ENCODE peak calls at places on chromosomes 11 and 22, in nine cellular contexts. O is tibial nerve, Z is prostate gland, R is GM12891, H is adrenal gland, N is IMR-90, C is A549, P is body of pancreas, K is sigmoid colon. F is an unnamed sample.

GRCh38 chr22:32796865-32797573 is 4.5 kb upstream of the TIMP3 start:
- DNase-seq in O (peak; percentile 67), Z (peak; percentile 63), R (peak; percentile 66), H (peak; percentile 66), N (peak; percentile 83), C (peak; percentile 21), P (peak; percentile 68), K (peak; percentile 88), F (peak; percentile 85)

GRCh38 chr11:92827132-92827531 is 142.3 kb upstream of the MTNR1B start:
- DNase-seq in O (no peak), Z (no peak), R (no peak), H (no peak), N (no peak), C (no peak), P (no peak), K (no peak), F (no peak)

GRCh38 chr22:38451404-38451803 is 3.6 kb downstream of the KCNJ4 start:
- DNase-seq in O (no peak), Z (no peak), R (no peak), H (no peak), N (no peak), C (no peak), P (no peak), K (no peak), F (no peak)

GRCh38 chr11:60931897-60932296 is 7.6 kb downstream of the TMEM132A start:
- DNase-seq in O (no peak), Z (no peak), R (no peak), H (no peak), N (no peak), C (no peak), P (no peak), K (no peak), F (no peak)

GRCh38 chr11:129277216-129277838 is 85.2 kb upstream of the ARHGAP32 start:
- DNase-seq in O (no peak), Z (no peak), R (no peak), H (no peak), N (peak; percentile 20), C (no peak), P (no peak), K (no peak), F (no peak)

GRCh38 chr22:46145361-46145851 is 4.9 kb upstream of the PPARA start:
- DNase-seq in O (no peak), Z (no peak), R (no peak), H (peak; percentile 19), N (no peak), C (no peak), P (no peak), K (peak; percentile 50), F (no peak)

GRCh38 chr11:22763166-22763565 is 66.4 kb downstream of the SVIP start:
- DNase-seq in O (no peak), Z (no peak), R (no peak), H (no peak), N (no peak), C (no peak), P (no peak), K (no peak), F (no peak)

GRCh38 chr11:45060707-45061106 is 85.7 kb upstream of the PRDM11 start:
- DNase-seq in O (no peak), Z (no peak), R (no peak), H (no peak), N (no peak), C (no peak), P (no peak), K (no peak), F (no peak)

DNA sequence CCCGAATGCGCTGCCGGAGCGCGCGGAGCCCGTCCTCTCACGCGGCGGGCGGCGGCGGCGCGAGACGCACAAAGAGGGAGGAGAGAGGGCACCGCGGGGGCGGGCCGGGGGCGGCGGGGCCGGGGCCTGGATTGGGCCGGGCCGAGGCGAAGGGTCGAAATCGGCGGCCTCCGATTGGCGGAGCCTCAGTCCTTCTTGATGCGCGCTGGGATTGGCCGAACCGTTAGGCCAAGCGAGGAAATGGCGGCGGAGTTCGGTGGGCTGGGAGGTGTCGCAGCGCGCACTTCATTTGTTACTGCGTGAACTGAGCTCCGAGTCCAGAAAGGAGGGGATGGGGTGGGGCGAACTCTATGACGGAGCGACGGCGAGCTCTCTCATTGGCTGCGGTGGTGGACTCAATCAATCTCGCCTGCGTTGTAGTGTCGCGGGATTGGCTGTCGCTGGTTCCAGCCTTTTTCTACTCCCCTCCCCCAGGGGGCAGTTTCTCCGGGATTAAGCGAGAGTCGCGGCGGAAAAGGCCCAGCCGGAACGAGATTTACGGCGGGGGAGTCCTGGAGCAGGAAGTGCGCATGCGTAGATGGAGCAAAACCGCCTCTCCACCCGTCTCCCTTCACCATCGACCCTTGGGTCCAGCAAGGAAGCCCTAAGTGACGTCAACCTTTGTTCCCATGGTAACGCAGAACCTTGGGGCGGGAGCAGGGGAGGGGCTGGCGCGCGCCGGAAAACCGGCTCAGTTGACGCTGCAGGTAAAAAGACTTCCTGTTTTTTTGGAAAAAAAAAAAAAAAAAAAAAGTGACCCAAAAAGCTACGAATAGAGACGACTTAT is at the start of gene SF1:
- DNase-seq in O (peak; percentile 96), Z (peak; percentile 100), R (peak; percentile 84), H (peak; percentile 100), N (peak; percentile 100), C (peak; percentile 99), P (peak; percentile 98), K (peak; percentile 100), F (peak; percentile 100)
- TF ChIP-seq POLR2A in O (peak; percentile 85), Z (peak; percentile 90), R (peak; percentile 92), H (peak; percentile 99), N (peak; percentile 84), C (peak; percentile 61), P (peak; percentile 99), K (peak; percentile 69), F (peak; percentile 85)

DNA sequence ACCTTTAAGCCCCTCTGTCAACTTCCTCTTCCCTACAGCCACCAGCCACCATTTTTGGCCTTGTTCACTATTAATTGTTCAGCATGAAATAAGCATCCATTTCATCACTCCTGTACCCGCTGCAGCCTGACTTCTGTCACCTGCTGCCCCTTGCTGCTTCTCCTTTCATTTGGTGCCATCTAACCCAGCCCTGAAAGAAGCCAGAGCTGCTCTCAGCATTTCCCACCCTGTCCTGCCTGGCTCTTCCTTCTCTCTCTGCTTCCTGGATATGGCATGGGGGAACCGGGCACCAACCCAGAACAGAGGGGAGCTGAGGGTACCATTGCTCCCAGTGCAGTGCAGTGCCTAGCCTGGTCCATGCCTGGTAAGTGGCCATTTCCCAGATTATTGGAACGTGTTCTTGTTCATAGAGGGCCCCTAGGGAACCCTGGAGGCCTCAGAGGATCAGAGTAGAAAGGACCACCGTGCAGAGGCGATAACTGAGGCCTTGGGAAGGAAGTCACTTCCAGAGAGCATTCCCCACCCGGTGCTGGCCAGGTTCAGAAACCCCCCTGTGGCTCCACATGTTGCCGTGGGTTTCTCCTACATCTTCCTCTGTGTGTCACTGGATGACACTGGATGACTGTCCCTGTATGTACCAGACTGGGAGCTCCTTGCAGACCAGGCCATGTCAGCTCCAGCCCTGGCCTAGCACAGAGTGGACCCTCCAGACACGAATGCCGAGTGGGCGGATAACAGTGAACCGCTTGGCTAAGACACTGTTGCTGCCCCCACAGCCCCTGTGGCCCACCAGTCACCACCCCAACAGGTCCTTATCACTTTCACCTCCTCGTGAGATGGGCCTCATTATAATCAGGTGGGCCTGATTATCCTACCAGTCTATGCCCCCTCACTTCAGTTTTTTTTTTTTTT is 4.7 kb downstream of the YDJC start:
- DNase-seq in O (no peak), Z (no peak), R (no peak), H (no peak), N (no peak), C (no peak), P (no peak), K (no peak), F (no peak)
- TF ChIP-seq POLR2A in O (no peak), Z (no peak), R (peak; percentile 65), H (no peak), N (no peak), C (no peak), P (no peak), K (no peak), F (no peak)

GRCh38 chr11:65868907-65869306 is 3.7 kb downstream of the EFEMP2 start:
- DNase-seq in O (no peak), Z (no peak), R (no peak), H (no peak), N (no peak), C (no peak), P (no peak), K (no peak), F (no peak)

GRCh38 chr11:65866524-65867283 is 5.9 kb downstream of the EFEMP2 start:
- DNase-seq in O (no peak), Z (no peak), R (no peak), H (no peak), N (no peak), C (no peak), P (no peak), K (peak; percentile 67), F (no peak)

GRCh38 chr11:65868076-65868667 is 4.4 kb downstream of the EFEMP2 start:
- DNase-seq in O (no peak), Z (no peak), R (no peak), H (no peak), N (no peak), C (no peak), P (no peak), K (peak; percentile 70), F (no peak)

GRCh38 chr11:65865550-65866172 is 5.4 kb downstream of the MUS81 start:
- DNase-seq in O (no peak), Z (no peak), R (no peak), H (no peak), N (no peak), C (no peak), P (no peak), K (no peak), F (no peak)

DNA sequence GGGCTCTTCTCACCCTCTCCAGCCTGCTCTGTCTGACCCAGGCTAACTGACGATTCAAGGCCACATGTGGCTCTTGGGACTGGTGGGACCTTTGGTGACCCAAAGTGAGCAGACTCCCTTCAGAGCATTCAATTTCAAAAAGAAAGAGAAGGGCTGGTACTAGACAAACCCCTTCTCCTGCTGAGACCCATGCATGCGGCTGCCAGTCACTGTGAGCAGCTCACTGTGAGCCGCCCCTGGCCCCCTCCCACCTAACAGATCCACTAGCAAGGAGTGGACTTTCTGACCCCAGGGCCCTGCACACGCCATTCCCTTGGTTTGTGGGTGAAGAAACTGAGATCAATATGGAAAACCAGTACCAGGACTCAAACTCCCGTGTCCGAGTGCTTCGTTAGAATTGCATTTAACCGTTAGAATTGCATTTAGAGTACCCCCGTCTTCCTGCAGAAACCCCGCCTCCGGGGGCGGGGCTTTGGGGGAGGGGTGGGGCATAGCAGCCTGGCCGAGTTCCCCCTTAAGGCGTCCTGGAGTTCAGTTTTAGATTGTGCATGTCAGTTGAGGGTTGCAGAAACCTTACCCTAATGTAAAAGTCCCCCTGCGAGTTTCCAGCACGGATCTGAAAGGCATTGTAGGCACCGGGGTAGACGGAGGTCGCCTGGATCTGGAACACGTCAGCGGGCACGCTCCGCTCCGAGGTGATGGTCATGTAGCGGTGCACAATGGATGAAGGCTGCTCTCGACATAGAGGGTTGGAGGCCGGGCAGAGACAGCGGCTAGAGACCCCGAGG is 5.1 kb downstream of the EFEMP2 start:
- DNase-seq in O (no peak), Z (no peak), R (no peak), H (no peak), N (no peak), C (no peak), P (no peak), K (no peak), F (no peak)
- TF ChIP-seq POLR2A in O (no peak), Z (no peak), R (no peak), H (no peak), N (no peak), C (no peak), P (no peak), K (no peak), F (no peak)

GRCh38 chr11:27907534-27907933 is 200.4 kb downstream of the KIF18A start:
- DNase-seq in O (no peak), Z (no peak), R (no peak), H (no peak), N (peak; percentile 35), C (no peak), P (no peak), K (no peak), F (no peak)

GRCh38 chr11:27913650-27914049 is 194.3 kb downstream of the KIF18A start:
- DNase-seq in O (no peak), Z (no peak), R (no peak), H (no peak), N (peak; percentile 85), C (no peak), P (no peak), K (no peak), F (no peak)

GRCh38 chr11:27912916-27913315 is 195.0 kb downstream of the KIF18A start:
- DNase-seq in O (no peak), Z (no peak), R (no peak), H (no peak), N (peak; percentile 36), C (no peak), P (no peak), K (no peak), F (no peak)

GRCh38 chr11:27910186-27910941 is 197.6 kb downstream of the KIF18A start:
- DNase-seq in O (no peak), Z (no peak), R (no peak), H (no peak), N (peak; percentile 84), C (no peak), P (no peak), K (no peak), F (no peak)

DNA sequence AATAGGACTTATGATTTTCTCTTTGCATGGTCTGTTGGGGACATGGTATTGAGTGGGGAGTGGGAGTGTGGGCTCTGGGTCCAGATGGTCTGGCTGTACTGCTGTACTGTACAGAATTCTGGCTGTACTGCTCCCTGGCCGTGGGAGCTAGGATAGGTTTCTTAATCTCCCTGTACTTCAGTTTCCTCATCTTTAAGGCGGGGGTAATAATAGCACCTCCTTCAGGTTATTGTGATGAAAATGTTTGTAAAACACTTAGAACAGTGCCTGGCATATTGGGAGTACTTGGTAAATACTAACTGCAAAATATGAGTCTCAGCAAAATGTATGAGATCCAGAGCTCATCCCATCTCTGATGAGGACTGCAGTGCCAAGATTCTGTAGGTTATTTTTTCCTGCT is 198.6 kb downstream of the KIF18A start:
- DNase-seq in O (no peak), Z (no peak), R (no peak), H (no peak), N (no peak), C (no peak), P (no peak), K (no peak), F (no peak)
- TF ChIP-seq POLR2A in O (no peak), Z (no peak), R (no peak), H (no peak), N (no peak), C (no peak), P (no peak), K (no peak), F (no peak)

F was measured in erythroblast.